ENCODE peak calls at places on chromosomes 13 and 19, in six cellular contexts. O is AG10803, F is fibroblast of mammary gland, X is cardiac fibroblast, C is choroid plexus epithelial cell, D is AG04449. W is an unnamed sample.

GRCh38 chr19:42401365-42402303 is 11.5 kb upstream of the CNFN start:
- DNase-seq in D (no peak), F (peak), O (peak), X (peak), C (peak), W (peak)

GRCh38 chr19:5547881-5548280 is 19.9 kb downstream of the TINCR start:
- DNase-seq in O (peak), C (peak), D (peak), F (peak), X (peak), W (no peak)

GRCh38 chr19:47421844-47422395 is 2.6 kb upstream of the MEIS3 start:
- DNase-seq in C (no peak), F (no peak), O (no peak), D (no peak), X (no peak), W (peak)

GRCh38 chr13:49248433-49249002 is 793 bp downstream of the CDADC1 start:
- DNase-seq in X (peak), F (peak), O (peak), C (peak), D (no peak), W (no peak)

GRCh38 chr13:100506600-100507422 is 81.8 kb downstream of the GGACT start:
- DNase-seq in D (no peak), C (no peak), O (no peak), X (no peak), F (peak), W (no peak)

GRCh38 chr19:3062165-3063105 is at the start of gene TLE5:
- DNase-seq in C (peak), O (peak), X (peak), F (no peak), D (no peak), W (peak)

GRCh38 chr13:40251343-40252032 is 415.0 kb downstream of the FOXO1 start:
- DNase-seq in O (no peak), C (peak), X (peak), D (no peak), F (peak), W (no peak)

GRCh38 chr19:3358919-3359849 is 7.2 kb upstream of the NFIC start:
- DNase-seq in C (peak), O (peak), X (no peak), D (no peak), F (peak), W (peak)

GRCh38 chr19:52428937-52429336 is at the start of gene ZNF534:
- DNase-seq in F (no peak), O (no peak), C (no peak), D (no peak), X (no peak), W (no peak)

GRCh38 chr13:110697842-110698241 is 8.1 kb downstream of the CARS2 start:
- DNase-seq in X (no peak), D (no peak), F (no peak), O (no peak), C (no peak), W (no peak)

GRCh38 chr13:27708325-27708724 is 84.0 kb upstream of the GSX1 start:
- DNase-seq in F (no peak), X (no peak), C (no peak), D (no peak), O (no peak), W (no peak)

GRCh38 chr19:31517466-31518180 is 168.4 kb upstream of the TSHZ3 start:
- DNase-seq in X (no peak), D (no peak), C (no peak), O (no peak), F (no peak), W (no peak)

GRCh38 chr19:50313812-50314536 is 15.2 kb downstream of the KCNC3 start:
- DNase-seq in X (no peak), D (no peak), O (no peak), F (no peak), C (no peak), W (peak)

GRCh38 chr13:30159446-30159839 is 147.9 kb downstream of the KATNAL1 start:
- DNase-seq in D (peak), C (peak), O (peak), X (peak), F (peak), W (no peak)

GRCh38 chr19:44573647-44574046 is 39.7 kb upstream of the IGSF23 start:
- DNase-seq in C (no peak), F (no peak), X (no peak), O (no peak), D (no peak), W (no peak)

GRCh38 chr13:26021516-26021915 is 30.3 kb downstream of the SHISA2 start:
- DNase-seq in C (no peak), X (no peak), O (no peak), F (no peak), D (no peak), W (no peak)

GRCh38 chr13:112708560-112709240 is 18.9 kb downstream of the ATP11A start:
- DNase-seq in O (no peak), D (no peak), F (no peak), X (no peak), C (no peak), W (no peak)

GRCh38 chr19:3129112-3129511 is 6.7 kb upstream of the GNA15 start:
- DNase-seq in D (no peak), C (peak), O (peak), X (peak), F (peak), W (no peak)

GRCh38 chr13:101025925-101026324 is 351.3 kb upstream of the TMTC4 start:
- DNase-seq in O (no peak), C (no peak), D (no peak), X (no peak), F (no peak), W (no peak)

GRCh38 chr19:36101550-36102327 is 9.2 kb upstream of the OVOL3 start:
- DNase-seq in C (no peak), F (no peak), X (no peak), D (no peak), O (no peak), W (no peak)

GRCh38 chr19:10551698-10552301 is 8.1 kb downstream of the ATG4D start:
- DNase-seq in X (peak), O (peak), C (peak), D (no peak), F (peak), W (no peak)

GRCh38 chr13:111033172-111034133 is 81.7 kb upstream of the ARHGEF7 start:
- DNase-seq in X (no peak), O (peak), F (peak), D (no peak), C (no peak), W (no peak)

GRCh38 chr13:26342898-26343297 is 89.0 kb downstream of the CDK8 start:
- DNase-seq in O (no peak), F (no peak), X (no peak), C (no peak), D (no peak), W (no peak)

GRCh38 chr13:84847107-84847506 is 952.1 kb downstream of the SLITRK6 start:
- DNase-seq in X (no peak), D (no peak), F (no peak), C (no peak), O (no peak), W (no peak)

GRCh38 chr13:84843368-84843767 is 955.9 kb downstream of the SLITRK6 start:
- DNase-seq in O (no peak), X (no peak), D (no peak), C (no peak), F (no peak), W (no peak)

GRCh38 chr13:84845875-84846619 is 953.2 kb downstream of the SLITRK6 start:
- DNase-seq in D (no peak), C (no peak), F (no peak), X (no peak), O (no peak), W (no peak)

GRCh38 chr13:84844473-84844872 is 954.7 kb downstream of the SLITRK6 start:
- DNase-seq in O (no peak), D (no peak), C (peak), X (no peak), F (no peak), W (no peak)
- TF ChIP-seq CTCF in O (no peak), D (no peak), C (peak), X (no peak), F (no peak), W (peak)

DNA sequence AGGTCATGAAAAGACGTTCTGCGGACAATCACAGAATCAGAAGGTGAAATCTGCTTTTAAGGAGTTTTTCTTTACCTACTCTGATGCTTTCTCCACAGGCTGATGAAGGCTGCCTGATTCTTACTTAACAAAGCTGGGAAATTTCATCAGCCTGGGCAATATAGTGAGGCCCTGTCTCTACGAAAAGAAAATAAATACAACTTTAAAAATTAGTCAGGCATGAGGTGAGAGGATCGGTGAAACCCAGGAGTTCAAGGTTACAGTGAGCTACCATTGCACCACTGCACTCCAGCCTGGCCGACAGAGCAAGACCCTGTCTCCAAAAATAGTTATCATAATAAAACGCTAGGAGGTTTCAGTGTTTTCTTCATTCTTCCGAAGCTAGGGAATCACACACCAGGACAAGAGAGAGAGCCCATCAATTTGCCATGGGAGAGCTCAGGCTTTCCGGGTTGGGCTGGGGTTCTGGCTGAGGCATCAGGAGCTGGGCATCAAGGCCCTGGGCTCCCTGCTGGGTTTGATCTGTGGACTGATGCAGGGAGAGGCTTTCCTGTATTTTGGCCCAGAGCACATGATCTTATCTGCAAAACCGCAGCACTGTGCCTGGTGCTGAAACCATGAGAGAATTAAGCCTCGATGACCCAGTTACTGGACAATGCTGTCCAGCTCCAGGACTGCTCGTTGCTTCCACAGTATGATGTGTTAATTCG is 25.1 kb upstream of the CEBPG start:
- DNase-seq in F (peak), O (peak), X (peak), D (no peak), C (peak), W (no peak)
- TF ChIP-seq CTCF in F (no peak), O (no peak), X (no peak), D (no peak), C (no peak), W (no peak)

GRCh38 chr13:65615506-65615905 is 1614.6 kb downstream of the PCDH9 start:
- DNase-seq in O (no peak), C (no peak), X (no peak), F (no peak), D (no peak), W (no peak)

DNA sequence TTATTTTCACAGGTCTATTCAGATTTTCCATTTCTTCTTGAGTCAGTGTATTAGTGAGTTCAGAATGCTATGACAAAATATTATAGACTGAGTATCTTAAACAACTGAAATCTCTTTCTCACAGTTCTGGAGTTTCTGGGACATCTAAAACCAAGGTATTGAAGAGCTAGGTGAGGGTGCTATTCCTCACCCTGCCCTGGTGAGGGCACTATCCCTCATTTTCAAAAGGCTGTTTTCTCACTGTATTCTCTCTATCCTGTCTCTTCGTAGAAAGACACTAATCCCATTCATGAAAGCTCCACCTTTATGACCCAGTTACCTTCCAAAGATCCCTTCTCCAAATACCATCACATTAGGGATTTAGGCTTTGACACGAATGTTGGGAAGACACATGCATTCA is 1617.1 kb downstream of the PCDH9 start:
- DNase-seq in C (no peak), X (no peak), F (no peak), O (no peak), D (no peak), W (no peak)
- TF ChIP-seq CTCF in C (peak), X (peak), F (peak), O (no peak), D (no peak), W (peak)

GRCh38 chr13:36841411-36841810 is 22.4 kb downstream of the RFXAP start:
- DNase-seq in O (no peak), D (no peak), C (peak), X (no peak), F (peak), W (no peak)
- TF ChIP-seq CTCF in O (no peak), D (no peak), C (peak), X (no peak), F (peak), W (no peak)